ENCODE peak calls at places on chromosomes 11 and 22, in four cellular contexts. Y is colonic mucosa, W is body of pancreas, F is WTC11. H is an unnamed sample.

GRCh38 chr22:46351767-46352166 is 16.3 kb downstream of the TRMU start:
- DNase-seq in Y (no peak), W (no peak), F (no peak), H (no peak)

GRCh38 chr11:102486584-102486983 is 34.0 kb upstream of the TMEM123 start:
- DNase-seq in Y (no peak), W (no peak), F (no peak), H (no peak)

GRCh38 chr11:24386551-24387404 is 110.1 kb upstream of the LUZP2 start:
- DNase-seq in Y (no peak), W (no peak), F (no peak), H (no peak)

GRCh38 chr11:107562647-107563208 is 2.8 kb downstream of the ALKBH8 start:
- DNase-seq in Y (no peak), W (no peak), F (no peak), H (no peak)

GRCh38 chr11:95451682-95452081 is 220.7 kb upstream of the SESN3 start:
- DNase-seq in Y (no peak), W (no peak), F (no peak), H (no peak)

GRCh38 chr22:48507595-48508350 is 1319.9 kb downstream of the BRD1 start:
- DNase-seq in Y (no peak), W (no peak), F (no peak), H (no peak)

GRCh38 chr22:46742576-46743221 is 4.6 kb upstream of the CERK start:
- DNase-seq in Y (peak; percentile 82), W (no peak), F (no peak), H (no peak)

GRCh38 chr11:19218801-19219460 is 17.1 kb upstream of the CSRP3 start:
- DNase-seq in Y (no peak), W (no peak), F (no peak), H (no peak)

GRCh38 chr22:23579870-23580585 is at the start of gene IGLL1:
- DNase-seq in Y (no peak), W (no peak), F (no peak), H (no peak)

GRCh38 chr22:48333323-48333763 is 1494.3 kb downstream of the BRD1 start:
- DNase-seq in Y (no peak), W (no peak), F (no peak), H (no peak)

GRCh38 chr11:88206746-88207145 is 31.5 kb upstream of the RAB38 start:
- DNase-seq in Y (no peak), W (no peak), F (no peak), H (no peak)

GRCh38 chr11:41189711-41190477 is 269.6 kb downstream of the LRRC4C start:
- DNase-seq in Y (no peak), W (no peak), F (no peak), H (no peak)

GRCh38 chr11:125429174-125429707 is 66.8 kb downstream of the FEZ1 start:
- DNase-seq in Y (peak; percentile 40), W (peak; percentile 49), F (peak; percentile 90), H (no peak)

GRCh38 chr11:127651175-127651887 is 650.8 kb upstream of the KIRREL3 start:
- DNase-seq in Y (no peak), W (no peak), F (no peak), H (no peak)

GRCh38 chr11:789951-790350 is at the start of gene CEND1:
- DNase-seq in Y (no peak), W (no peak), F (peak; percentile 62), H (no peak)

GRCh38 chr11:99069831-99070444 is 49.2 kb downstream of the CNTN5 start:
- DNase-seq in Y (no peak), W (no peak), F (peak; percentile 38), H (no peak)

GRCh38 chr22:39514373-39514973 is 5.9 kb upstream of the ATF4 start:
- DNase-seq in Y (peak; percentile 74), W (peak; percentile 75), F (peak; percentile 73), H (no peak)

GRCh38 chr11:70002433-70002832 is 75.7 kb upstream of the ANO1 start:
- DNase-seq in Y (no peak), W (no peak), F (no peak), H (no peak)

GRCh38 chr11:16923987-16924386 is 90.2 kb downstream of the PLEKHA7 start:
- DNase-seq in Y (peak; percentile 80), W (peak; percentile 15), F (no peak), H (no peak)

GRCh38 chr22:22357024-22357868 is 112.7 kb downstream of the VPREB1 start:
- DNase-seq in Y (peak; percentile 86), W (peak; percentile 70), F (peak; percentile 94), H (peak; percentile 83)
- TF ChIP-seq CTCF in Y (peak; percentile 43), W (peak; percentile 51), F (peak; percentile 80), H (peak; percentile 48)

GRCh38 chr11:62732830-62733229 is 4.5 kb downstream of the TTC9C start:
- DNase-seq in Y (no peak), W (no peak), F (no peak), H (no peak)
- TF ChIP-seq CTCF in Y (no peak), W (no peak), F (no peak), H (no peak)

GRCh38 chr22:19910180-19910744 is 31.3 kb upstream of the COMT start:
- DNase-seq in Y (no peak), W (no peak), F (no peak), H (no peak)
- TF ChIP-seq CTCF in Y (no peak), W (no peak), F (no peak), H (no peak)

GRCh38 chr22:27755521-27756211 is 45.9 kb downstream of the MN1 start:
- DNase-seq in Y (no peak), W (no peak), F (no peak), H (no peak)

GRCh38 chr22:27756212-27756660 is 45.3 kb downstream of the MN1 start:
- DNase-seq in Y (no peak), W (no peak), F (no peak), H (no peak)

GRCh38 chr22:27752771-27753170 is 48.8 kb downstream of the MN1 start:
- DNase-seq in Y (peak; percentile 40), W (no peak), F (no peak), H (no peak)

GRCh38 chr22:27754888-27755480 is 46.6 kb downstream of the MN1 start:
- DNase-seq in Y (no peak), W (no peak), F (no peak), H (no peak)

GRCh38 chr22:27754247-27754887 is 47.2 kb downstream of the MN1 start:
- DNase-seq in Y (no peak), W (no peak), F (no peak), H (no peak)
- TF ChIP-seq CTCF in Y (no peak), W (no peak), F (no peak), H (no peak)

GRCh38 chr11:64932324-64932723 is 3.4 kb downstream of the GPHA2 start:
- DNase-seq in Y (no peak), W (no peak), F (no peak), H (no peak)
- TF ChIP-seq CTCF in Y (no peak), W (no peak), F (no peak), H (no peak)

GRCh38 chr11:76698321-76699043 is 27.9 kb upstream of the LRRC32 start:
- DNase-seq in Y (no peak), W (no peak), F (peak; percentile 59), H (no peak)
- TF ChIP-seq CTCF in Y (no peak), W (no peak), F (peak; percentile 88), H (no peak)

DNA sequence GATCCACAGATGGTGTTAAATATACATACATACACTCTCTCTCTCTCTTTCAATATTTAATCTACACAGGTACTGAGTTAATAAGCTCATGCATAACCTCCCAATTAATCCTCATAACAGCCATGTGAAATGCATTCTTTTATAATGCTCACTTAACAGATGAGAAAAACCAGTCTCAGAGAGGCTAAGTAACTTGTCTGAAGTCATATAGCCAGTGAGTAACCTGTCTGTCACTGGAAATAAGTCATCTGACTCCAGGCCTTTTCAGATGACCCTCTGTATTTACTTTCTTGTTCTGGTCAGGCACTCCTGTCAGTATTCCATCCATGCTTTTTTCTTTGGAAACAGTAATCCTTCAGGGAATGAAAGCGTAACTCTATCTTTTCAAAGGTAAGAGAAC is 594.0 kb upstream of the TENM4 start:
- DNase-seq in Y (no peak), W (no peak), F (no peak), H (no peak)
- TF ChIP-seq CTCF in Y (no peak), W (no peak), F (no peak), H (no peak)